ENCODE peak calls at places on chromosomes 12 and 14, in seven cellular contexts. One of them, this sample, is unnamed.

GRCh38 chr14:23095196-23096108 is at the start of gene C14orf119:
- DNase-seq in A172: peak; percentile 96
- DNase-seq in hippocampal formation: no peak
- DNase-seq in GDM1: no peak
- DNase-seq in kidney glomerular epithelial cell: no peak
- DNase-seq in stromal cell of bone marrow: peak; percentile 99
- DNase-seq in frontal cortex: peak; percentile 99
- DNase-seq in this sample: no peak

GRCh38 chr12:100243137-100243536 is 23.7 kb downstream of the DEPDC4 start:
- DNase-seq in GDM1: no peak
- DNase-seq in stromal cell of bone marrow: no peak
- DNase-seq in frontal cortex: no peak
- DNase-seq in kidney glomerular epithelial cell: no peak
- DNase-seq in A172: no peak
- DNase-seq in hippocampal formation: no peak
- DNase-seq in this sample: no peak

GRCh38 chr12:107912421-107913004 is 138.0 kb downstream of the ASCL4 start:
- DNase-seq in hippocampal formation: peak; percentile 43
- DNase-seq in A172: peak; percentile 27
- DNase-seq in kidney glomerular epithelial cell: no peak
- DNase-seq in GDM1: peak; percentile 29
- DNase-seq in stromal cell of bone marrow: no peak
- DNase-seq in frontal cortex: peak; percentile 47
- DNase-seq in this sample: peak; percentile 15

GRCh38 chr14:65431951-65432350 is 19.4 kb downstream of the FUT8 start:
- DNase-seq in GDM1: no peak
- DNase-seq in stromal cell of bone marrow: no peak
- DNase-seq in hippocampal formation: no peak
- DNase-seq in frontal cortex: no peak
- DNase-seq in A172: no peak
- DNase-seq in kidney glomerular epithelial cell: peak; percentile 21
- DNase-seq in this sample: no peak

GRCh38 chr14:105748204-105748578 is 221.8 kb downstream of the TMEM121 start:
- DNase-seq in stromal cell of bone marrow: no peak
- DNase-seq in GDM1: no peak
- DNase-seq in hippocampal formation: no peak
- DNase-seq in A172: peak; percentile 73
- DNase-seq in kidney glomerular epithelial cell: no peak
- DNase-seq in frontal cortex: peak; percentile 43
- DNase-seq in this sample: no peak

GRCh38 chr14:33652566-33653320 is 298.1 kb downstream of the EGLN3 start:
- DNase-seq in kidney glomerular epithelial cell: no peak
- DNase-seq in frontal cortex: no peak
- DNase-seq in hippocampal formation: no peak
- DNase-seq in A172: no peak
- DNase-seq in GDM1: no peak
- DNase-seq in stromal cell of bone marrow: no peak
- DNase-seq in this sample: no peak

GRCh38 chr14:69812725-69813124 is 15.7 kb upstream of the SLC10A1 start:
- DNase-seq in GDM1: no peak
- DNase-seq in frontal cortex: no peak
- DNase-seq in hippocampal formation: no peak
- DNase-seq in A172: no peak
- DNase-seq in stromal cell of bone marrow: no peak
- DNase-seq in kidney glomerular epithelial cell: no peak
- DNase-seq in this sample: no peak

GRCh38 chr12:108793756-108794441 is 62.6 kb upstream of the CORO1C start:
- DNase-seq in kidney glomerular epithelial cell: no peak
- DNase-seq in GDM1: no peak
- DNase-seq in stromal cell of bone marrow: no peak
- DNase-seq in frontal cortex: no peak
- DNase-seq in hippocampal formation: no peak
- DNase-seq in A172: no peak
- DNase-seq in this sample: no peak

GRCh38 chr14:70782361-70782760 is 27.0 kb downstream of the MAP3K9 start:
- DNase-seq in stromal cell of bone marrow: peak; percentile 29
- DNase-seq in frontal cortex: no peak
- DNase-seq in A172: peak; percentile 93
- DNase-seq in hippocampal formation: no peak
- DNase-seq in GDM1: peak; percentile 64
- DNase-seq in kidney glomerular epithelial cell: peak; percentile 90
- DNase-seq in this sample: no peak

GRCh38 chr12:52235001-52235760 is 2.1 kb downstream of the KRT7 start:
- DNase-seq in GDM1: no peak
- DNase-seq in frontal cortex: no peak
- DNase-seq in hippocampal formation: no peak
- DNase-seq in kidney glomerular epithelial cell: no peak
- DNase-seq in A172: no peak
- DNase-seq in stromal cell of bone marrow: no peak
- DNase-seq in this sample: no peak

GRCh38 chr14:104341532-104342434 is 203.4 kb downstream of the KIF26A start:
- DNase-seq in frontal cortex: no peak
- DNase-seq in GDM1: no peak
- DNase-seq in stromal cell of bone marrow: no peak
- DNase-seq in hippocampal formation: no peak
- DNase-seq in kidney glomerular epithelial cell: no peak
- DNase-seq in A172: peak; percentile 4
- DNase-seq in this sample: peak; percentile 63

GRCh38 chr12:106144847-106145246 is 6.1 kb upstream of the NUAK1 start:
- DNase-seq in frontal cortex: no peak
- DNase-seq in stromal cell of bone marrow: no peak
- DNase-seq in hippocampal formation: no peak
- DNase-seq in A172: peak; percentile 28
- DNase-seq in GDM1: no peak
- DNase-seq in kidney glomerular epithelial cell: no peak
- DNase-seq in this sample: no peak

GRCh38 chr14:49477576-49477975 is 108.6 kb downstream of the RPS29 start:
- DNase-seq in GDM1: no peak
- DNase-seq in hippocampal formation: no peak
- DNase-seq in kidney glomerular epithelial cell: no peak
- DNase-seq in stromal cell of bone marrow: no peak
- DNase-seq in frontal cortex: no peak
- DNase-seq in A172: no peak
- DNase-seq in this sample: no peak

GRCh38 chr14:51872396-51872795 is 12.0 kb downstream of the GNG2 start:
- DNase-seq in A172: no peak
- DNase-seq in hippocampal formation: no peak
- DNase-seq in kidney glomerular epithelial cell: no peak
- DNase-seq in stromal cell of bone marrow: no peak
- DNase-seq in GDM1: no peak
- DNase-seq in frontal cortex: no peak
- DNase-seq in this sample: no peak

GRCh38 chr12:125983784-125984510 is 918.7 kb downstream of the AACS start:
- DNase-seq in stromal cell of bone marrow: no peak
- DNase-seq in GDM1: no peak
- DNase-seq in frontal cortex: no peak
- DNase-seq in A172: no peak
- DNase-seq in hippocampal formation: peak; percentile 3
- DNase-seq in kidney glomerular epithelial cell: no peak
- DNase-seq in this sample: peak; percentile 5

GRCh38 chr14:100536141-100536540 is 51.1 kb downstream of the BEGAIN start:
- DNase-seq in stromal cell of bone marrow: no peak
- DNase-seq in kidney glomerular epithelial cell: no peak
- DNase-seq in frontal cortex: no peak
- DNase-seq in GDM1: no peak
- DNase-seq in hippocampal formation: no peak
- DNase-seq in A172: no peak
- DNase-seq in this sample: no peak

GRCh38 chr12:122116707-122117535 is 38.4 kb downstream of the MLXIP start:
- DNase-seq in hippocampal formation: peak; percentile 86
- DNase-seq in GDM1: no peak
- DNase-seq in kidney glomerular epithelial cell: no peak
- DNase-seq in frontal cortex: peak; percentile 67
- DNase-seq in A172: no peak
- DNase-seq in stromal cell of bone marrow: no peak
- DNase-seq in this sample: no peak

GRCh38 chr14:104515811-104516780 is 63.5 kb upstream of the C14orf180 start:
- DNase-seq in hippocampal formation: no peak
- DNase-seq in frontal cortex: no peak
- DNase-seq in GDM1: no peak
- DNase-seq in A172: no peak
- DNase-seq in kidney glomerular epithelial cell: no peak
- DNase-seq in stromal cell of bone marrow: no peak
- DNase-seq in this sample: no peak

GRCh38 chr12:84502907-84503787 is 409.5 kb downstream of the SLC6A15 start:
- DNase-seq in kidney glomerular epithelial cell: no peak
- DNase-seq in A172: peak; percentile 44
- DNase-seq in stromal cell of bone marrow: peak; percentile 49
- DNase-seq in frontal cortex: peak; percentile 8
- DNase-seq in GDM1: no peak
- DNase-seq in hippocampal formation: peak; percentile 6
- DNase-seq in this sample: peak; percentile 2

This sample was measured in NCI-H1930.